ENCODE peak calls at places on chromosomes 11 and 22, in five cellular contexts. I is NCI-H2029; R is SHP77 treated with DMSO at 0.1 percent for 48 hours; C is activated B cell treated with CpG ODN at 0.5 μM for 24 hours; J is stimulated activated CD8-positive, alpha-beta memory T cell treated with anti-CD3 and anti-CD28 coated beads, Interleukin-15, amount 100 ng/mL, for 48 hours. Z is an unnamed sample.

GRCh38 chr11:120973501-120973900 is 50.4 kb upstream of the TBCEL start:
- DNase-seq in J (no peak), I (no peak), C (no peak), R (no peak), Z (no peak)

GRCh38 chr11:128302425-128303186 is 284.8 kb downstream of the ETS1 start:
- DNase-seq in I (peak), R (no peak), J (peak), C (no peak), Z (no peak)

GRCh38 chr22:35674335-35674734 is 26.1 kb downstream of the APOL6 start:
- DNase-seq in I (no peak), C (no peak), R (no peak), J (no peak), Z (no peak)

GRCh38 chr22:49415219-49415951 is 412.3 kb downstream of the BRD1 start:
- DNase-seq in J (no peak), C (no peak), I (no peak), R (peak), Z (no peak)

GRCh38 chr11:58726594-58727414 is 4.9 kb downstream of the GLYAT start:
- DNase-seq in R (no peak), C (no peak), I (peak), J (no peak), Z (no peak)

GRCh38 chr11:112195906-112196305 is 20.6 kb downstream of the BCO2 start:
- DNase-seq in R (no peak), I (no peak), C (no peak), J (no peak), Z (no peak)

GRCh38 chr11:11827272-11827671 is 14.5 kb upstream of the USP47 start:
- DNase-seq in C (no peak), R (no peak), J (no peak), I (no peak), Z (no peak)

GRCh38 chr22:48894064-48894671 is 933.5 kb downstream of the BRD1 start:
- DNase-seq in R (no peak), I (no peak), C (no peak), J (no peak), Z (no peak)

GRCh38 chr22:35315855-35316745 is 16.4 kb downstream of the TOM1 start:
- DNase-seq in J (no peak), C (no peak), R (peak), I (peak), Z (peak)

GRCh38 chr22:33332538-33332937 is 274.4 kb upstream of the SYN3 start:
- DNase-seq in I (peak), J (no peak), C (no peak), R (no peak), Z (no peak)

GRCh38 chr11:113505541-113506375 is 30.6 kb upstream of the DRD2 start:
- DNase-seq in C (no peak), J (no peak), R (no peak), I (no peak), Z (no peak)

GRCh38 chr22:22042009-22042408 is 59.4 kb upstream of the TOP3B start:
- DNase-seq in R (no peak), J (no peak), I (no peak), C (no peak), Z (no peak)

GRCh38 chr11:27392715-27393114 is 29.7 kb upstream of the CCDC34 start:
- DNase-seq in C (no peak), J (no peak), R (no peak), I (no peak), Z (peak)

GRCh38 chr22:35403356-35403755 is 3.4 kb downstream of the MCM5 start:
- DNase-seq in R (no peak), J (no peak), I (no peak), C (no peak), Z (no peak)

GRCh38 chr11:66391322-66391721 is 19.8 kb upstream of the SLC29A2 start:
- DNase-seq in R (no peak), C (no peak), J (no peak), I (no peak), Z (no peak)

GRCh38 chr11:48029686-48030279 is 49.4 kb downstream of the PTPRJ start:
- DNase-seq in I (no peak), R (no peak), C (no peak), J (no peak), Z (no peak)

GRCh38 chr11:64519541-64519940 is 71.5 kb upstream of the SLC22A12 start:
- DNase-seq in I (no peak), J (no peak), C (no peak), R (no peak), Z (no peak)

GRCh38 chr11:123833095-123833494 is 26.9 kb upstream of the OR6M1 start:
- DNase-seq in R (no peak), J (no peak), I (no peak), C (no peak), Z (no peak)

Z was measured in LNCaP clone FGC.